ENCODE peak calls at places on chromosomes 16 and 17, in six cellular contexts. B is neural progenitor cell; M is uterus; Q is lower lobe of right lung; N is CD8-positive, alpha-beta T cell; T is tibial artery. Y is an unnamed sample. For H3K4me1, the result is how much of the 10 kb centered on the place peaks cover.

GRCh38 chr17:61217878-61218437 is 181.7 kb upstream of the TBX2 start:
- DNase-seq in B (no peak), M (no peak), Q (no peak), N (no peak), T (no peak), Y (no peak)

GRCh38 chr16:82187829-82188228 is 17.8 kb upstream of the MPHOSPH6 start:
- DNase-seq in B (no peak), M (no peak), Q (no peak), N (no peak), T (no peak), Y (no peak)

GRCh38 chr16:3070608-3071111 is 5.2 kb downstream of the IL32 start:
- DNase-seq in B (no peak), M (no peak), Q (no peak), N (no peak), T (no peak), Y (peak)

GRCh38 chr16:4373909-4374742 is 2.5 kb downstream of the VASN start:
- DNase-seq in B (peak), M (peak), Q (peak), N (no peak), T (peak), Y (peak)

GRCh38 chr16:24972608-24973220 is 42.5 kb downstream of the ARHGAP17 start:
- DNase-seq in B (no peak), M (no peak), Q (no peak), N (no peak), T (no peak), Y (no peak)

GRCh38 chr17:80348551-80349436 is 66.2 kb upstream of the ENDOV start:
- DNase-seq in B (no peak), M (no peak), Q (no peak), N (no peak), T (peak), Y (no peak)

GRCh38 chr16:31267332-31268032 is 7.7 kb downstream of the ITGAM start:
- DNase-seq in B (no peak), M (no peak), Q (no peak), N (no peak), T (no peak), Y (no peak)

GRCh38 chr16:12587646-12588277 is 215.9 kb downstream of the CPPED1 start:
- DNase-seq in B (no peak), M (no peak), Q (no peak), N (no peak), T (peak), Y (no peak)

GRCh38 chr17:45906237-45906636 is 11.9 kb downstream of the MAPT start:
- DNase-seq in B (no peak), M (no peak), Q (no peak), N (no peak), T (no peak), Y (no peak)

GRCh38 chr17:46737331-46737730 is 81.2 kb downstream of the WNT3 start:
- DNase-seq in B (no peak), M (no peak), Q (no peak), N (no peak), T (no peak), Y (no peak)

GRCh38 chr16:66949472-66949871 is 11.6 kb upstream of the CES3 start:
- DNase-seq in B (no peak), M (no peak), Q (no peak), N (no peak), T (no peak), Y (no peak)

GRCh38 chr17:7208754-7209460 is 10.7 kb downstream of the DLG4 start:
- DNase-seq in B (peak), M (no peak), Q (no peak), N (no peak), T (no peak), Y (no peak)

GRCh38 chr16:10964891-10965326 is 20.5 kb downstream of the CLEC16A start:
- DNase-seq in B (no peak), M (no peak), Q (no peak), N (no peak), T (no peak), Y (no peak)

GRCh38 chr16:31298958-31299357 is 39.2 kb downstream of the ITGAM start:
- DNase-seq in B (no peak), M (no peak), Q (no peak), N (no peak), T (no peak), Y (no peak)

GRCh38 chr17:66764559-66764958 is 70.4 kb upstream of the CACNG5 start:
- DNase-seq in B (no peak), M (no peak), Q (no peak), N (no peak), T (no peak), Y (no peak)

GRCh38 chr17:35545150-35545549 is 7.7 kb upstream of the SLFN12L start:
- DNase-seq in B (no peak), M (no peak), Q (no peak), N (no peak), T (no peak), Y (no peak)

GRCh38 chr16:8816967-8817662 is 19.5 kb downstream of the PMM2 start:
- DNase-seq in B (no peak), M (no peak), Q (no peak), N (no peak), T (no peak), Y (no peak)

GRCh38 chr17:16322636-16323035 is 30.6 kb downstream of the CENPV start:
- DNase-seq in B (no peak), M (no peak), Q (no peak), N (no peak), T (no peak), Y (no peak)

GRCh38 chr16:77835111-77835510 is 46.7 kb downstream of the VAT1L start:
- DNase-seq in B (no peak), M (no peak), Q (no peak), N (no peak), T (no peak), Y (no peak)

DNA sequence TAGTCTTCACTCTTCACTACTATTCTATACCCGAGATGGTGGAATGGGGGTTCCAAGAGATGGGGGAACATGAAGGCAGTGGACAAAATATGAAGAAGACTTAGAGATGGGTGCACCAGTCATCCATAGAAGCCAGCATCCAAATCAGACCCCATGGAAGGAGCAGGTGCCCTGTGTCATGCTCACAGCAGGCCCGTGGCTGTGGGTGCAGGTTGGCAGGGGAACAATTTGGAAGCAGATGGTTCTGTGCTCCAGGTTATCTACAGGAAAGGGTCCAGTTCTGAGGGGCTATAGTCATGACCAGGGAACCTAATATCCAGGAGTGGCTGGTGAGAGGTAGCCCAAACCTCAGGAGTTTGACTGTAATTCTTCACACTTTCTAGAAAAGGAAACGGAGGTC is 9.6 kb upstream of the LPCAT2 start:
- DNase-seq in B (no peak), M (no peak), Q (no peak), N (no peak), T (no peak), Y (no peak)
- H3K4me1 ChIP-seq in B (under half), M (under half), Q (half or more), N (under half), T (under half), Y (under half)

DNA sequence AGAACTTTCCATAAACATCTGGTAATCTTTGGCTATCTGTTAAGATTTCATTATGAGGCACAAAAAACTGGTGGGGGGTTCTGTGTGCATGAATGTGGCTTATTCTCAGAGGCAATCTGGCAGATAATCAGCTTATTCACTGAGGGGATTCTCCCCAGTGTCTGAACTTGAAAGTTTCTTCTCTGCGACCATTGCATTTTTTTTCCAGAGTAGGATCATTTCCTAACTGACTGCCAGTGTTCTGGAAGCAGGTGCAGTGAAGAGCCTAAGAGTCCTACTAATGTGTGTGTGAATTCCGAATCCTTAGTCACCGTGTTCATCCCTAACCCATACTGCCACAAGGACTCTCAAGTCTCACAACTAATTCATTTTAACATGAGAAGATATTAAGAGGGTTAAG is 64.9 kb upstream of the LRRC37A3 start:
- DNase-seq in B (no peak), M (no peak), Q (no peak), N (no peak), T (no peak), Y (no peak)
- TF ChIP-seq CTCF in B (no peak), M (no peak), Q (no peak), N (no peak), T (no peak), Y (no peak)

DNA sequence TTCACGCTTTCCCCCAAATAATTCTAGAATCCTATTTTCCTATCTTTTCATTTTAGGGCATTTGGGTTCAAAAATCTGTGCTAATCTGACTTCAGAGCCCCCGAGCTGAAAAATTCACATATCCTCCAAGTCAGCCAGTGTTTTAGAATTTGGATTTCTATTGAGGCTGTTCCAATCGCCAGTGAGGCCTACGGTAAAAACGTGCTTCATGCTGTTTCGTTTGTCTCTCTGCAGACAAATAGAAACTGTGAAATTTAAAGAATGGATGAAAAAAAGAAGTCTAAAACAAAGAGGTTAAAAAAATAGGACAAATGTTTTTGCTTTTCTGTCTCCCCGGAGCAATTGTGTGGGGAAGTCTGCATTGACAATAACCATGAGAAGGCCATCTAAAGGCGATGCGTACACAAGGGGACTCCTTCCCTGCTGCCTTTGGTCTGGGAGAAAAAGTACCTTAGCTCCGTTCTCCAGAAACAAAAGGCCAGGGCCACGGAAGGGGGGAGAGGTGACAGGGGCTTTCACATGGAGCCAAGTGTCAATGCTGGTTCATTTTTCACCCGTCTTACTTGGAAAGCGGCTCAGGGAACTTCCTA is 4.6 kb upstream of the ZFHX3 start:
- DNase-seq in B (peak), M (no peak), Q (no peak), N (no peak), T (peak), Y (no peak)
- H3K4me1 ChIP-seq in B (half or more), M (under half), Q (half or more), N (under half), T (half or more), Y (under half)

DNA sequence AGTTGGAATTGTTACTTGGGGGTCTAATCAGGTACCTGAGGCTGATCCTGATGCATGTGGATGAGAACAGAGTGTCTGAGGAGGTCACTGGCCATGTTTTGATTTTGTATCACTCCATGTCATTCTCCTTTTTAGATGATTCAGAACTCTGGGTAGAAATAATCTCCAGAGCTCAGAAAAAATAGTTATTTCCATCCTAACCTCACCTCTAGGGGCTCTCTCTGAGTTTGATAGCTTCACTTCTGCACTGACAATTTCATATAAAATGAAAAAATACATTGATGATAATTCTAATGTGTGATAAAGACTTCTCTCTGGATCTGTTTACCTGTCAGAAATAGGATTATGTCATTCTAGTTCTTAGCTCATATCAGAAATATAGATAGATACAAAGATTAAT is 6.2 kb upstream of the KRT12 start:
- DNase-seq in B (no peak), M (no peak), Q (no peak), N (no peak), T (no peak), Y (no peak)
- TF ChIP-seq CTCF in B (no peak), M (no peak), Q (no peak), N (no peak), T (no peak), Y (no peak)

GRCh38 chr17:38886643-38887010 is 16.8 kb downstream of the LASP1 start:
- DNase-seq in B (no peak), M (no peak), Q (no peak), N (no peak), T (no peak), Y (no peak)

GRCh38 chr17:38881600-38882191 is 11.8 kb downstream of the LASP1 start:
- DNase-seq in B (peak), M (peak), Q (peak), N (no peak), T (peak), Y (peak)

GRCh38 chr17:38885728-38886642 is 16.1 kb downstream of the LASP1 start:
- DNase-seq in B (peak), M (peak), Q (no peak), N (no peak), T (no peak), Y (no peak)

GRCh38 chr17:38885044-38885727 is 15.3 kb downstream of the LASP1 start:
- DNase-seq in B (peak), M (no peak), Q (no peak), N (no peak), T (no peak), Y (no peak)

DNA sequence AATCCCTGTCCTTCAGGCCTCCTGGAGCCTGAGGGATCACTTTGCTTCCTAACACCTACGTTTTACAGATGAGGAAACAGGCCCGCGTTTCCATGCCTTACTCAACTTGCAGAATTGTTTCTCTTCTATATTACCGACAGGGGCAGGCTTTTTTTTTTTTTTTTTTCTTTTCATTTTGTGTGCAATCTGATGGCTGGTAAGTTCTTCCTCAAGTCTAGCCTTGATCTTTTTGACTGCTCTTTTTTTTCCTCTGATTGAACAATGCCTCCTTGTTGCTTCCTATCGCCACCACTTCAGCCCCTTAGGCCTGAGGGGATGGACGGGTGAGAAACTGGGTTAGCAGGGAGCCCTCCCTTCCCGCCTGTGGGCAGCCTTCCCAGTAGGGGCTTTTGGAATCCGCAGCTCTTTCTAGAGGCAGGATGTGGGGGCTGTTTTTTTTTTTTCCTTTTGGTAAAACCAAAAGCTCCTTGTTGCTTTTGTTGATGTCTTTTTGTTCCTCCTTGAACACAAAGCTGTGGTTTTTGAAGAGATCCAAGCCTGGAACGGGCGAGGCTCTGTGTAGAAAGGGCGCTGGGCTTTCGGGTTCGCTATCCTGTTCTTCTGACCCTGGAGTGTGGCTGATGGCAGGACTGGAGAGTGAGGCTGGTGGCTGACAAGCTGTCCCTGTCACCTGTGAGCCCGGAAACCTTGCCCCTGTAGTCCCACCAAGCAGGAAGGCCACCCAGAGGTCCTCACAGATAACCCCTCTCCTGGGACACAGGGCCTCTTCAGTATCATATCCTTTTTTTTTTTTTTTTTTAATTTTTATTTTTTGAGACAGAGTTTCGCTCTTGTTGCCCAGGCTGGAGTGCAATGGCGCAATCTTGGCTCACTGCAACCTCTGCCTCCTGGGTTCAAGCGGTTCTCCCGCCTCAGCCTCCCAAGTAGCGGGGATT is 14.0 kb downstream of the LASP1 start:
- DNase-seq in B (peak), M (no peak), Q (no peak), N (no peak), T (no peak), Y (no peak)
- H3K4me1 ChIP-seq in B (half or more), M (under half), Q (half or more), N (half or more), T (half or more), Y (half or more)

GRCh38 chr17:42180922-42181850 is at the start of gene KCNH4:
- DNase-seq in B (peak), M (peak), Q (peak), N (peak), T (peak), Y (peak)
- TF ChIP-seq CTCF in B (peak), M (peak), Q (peak), N (peak), T (peak), Y (peak)

DNA sequence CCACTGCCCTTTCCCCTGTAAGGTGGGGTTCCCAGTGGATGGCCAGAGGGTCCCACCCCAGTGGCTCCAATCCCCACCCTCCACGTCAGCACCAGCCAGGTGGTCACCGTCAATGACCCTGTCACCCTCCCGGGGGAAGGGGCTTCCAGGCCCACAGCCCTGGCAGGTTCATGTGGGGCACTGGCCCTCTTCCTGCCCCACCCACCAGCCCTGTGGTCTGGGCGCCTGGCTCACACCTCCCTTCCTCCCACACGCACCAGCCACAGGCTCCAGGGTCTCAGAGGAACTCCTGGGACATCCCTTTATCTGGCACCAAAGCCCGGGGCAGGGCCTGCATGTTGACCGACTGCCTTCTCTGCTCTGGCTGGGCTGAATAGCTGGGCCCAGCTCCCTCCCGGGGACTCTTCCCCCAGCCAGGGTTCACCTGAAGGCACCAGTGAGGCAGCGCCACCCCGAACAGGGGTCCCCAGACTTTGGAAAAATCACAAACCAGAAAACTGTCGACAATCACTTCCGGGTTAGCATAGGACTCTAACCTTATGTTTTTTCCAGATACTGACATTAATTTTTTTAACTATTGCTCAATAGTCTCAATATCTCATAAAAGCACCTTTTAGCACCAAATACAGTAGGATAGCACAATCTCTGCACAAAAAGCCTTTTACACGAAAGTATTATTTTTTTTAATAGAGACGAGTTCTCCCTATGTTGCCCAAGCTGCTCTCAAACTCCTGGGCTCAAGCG is 21.9 kb upstream of the ZC3H18 start:
- DNase-seq in B (no peak), M (no peak), Q (no peak), N (no peak), T (no peak), Y (no peak)
- H3K4me1 ChIP-seq in B (under half), M (under half), Q (under half), N (under half), T (under half), Y (under half)

DNA sequence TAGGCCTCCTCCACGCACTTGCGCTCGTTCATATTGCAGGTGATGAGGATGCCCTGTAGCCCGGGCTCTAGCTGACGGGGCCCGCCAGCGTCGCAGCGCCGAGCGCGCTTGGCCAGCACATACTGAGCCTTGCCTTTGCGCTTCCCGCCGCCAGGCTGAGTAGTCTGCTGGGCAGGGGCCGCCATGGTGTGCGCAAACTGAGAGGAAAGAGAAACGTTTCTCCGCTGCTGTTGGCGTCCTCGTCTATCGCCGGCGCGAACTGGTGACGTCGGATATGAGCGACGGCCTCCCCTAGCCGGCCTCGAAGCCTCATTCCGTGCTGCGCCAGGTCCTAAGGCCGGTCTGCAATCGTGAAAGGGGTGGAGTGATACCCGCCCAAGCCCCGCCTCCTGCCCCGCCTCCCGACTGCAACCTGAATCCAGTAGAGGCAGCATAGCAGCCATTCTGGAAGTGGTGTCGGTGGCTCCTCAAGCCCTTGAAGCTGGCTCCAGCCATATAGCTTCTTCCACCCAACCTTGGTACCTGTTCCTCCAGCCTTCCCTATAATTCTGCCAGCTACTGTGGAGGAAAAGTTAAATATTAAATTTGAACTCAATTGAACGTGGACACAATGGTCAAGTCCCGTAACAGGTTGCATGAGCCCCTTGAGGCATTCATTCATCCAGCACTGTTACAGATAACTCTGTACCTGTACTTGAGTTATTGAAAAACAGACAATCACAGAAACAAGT is at the start of gene THUMPD1:
- DNase-seq in B (peak), M (peak), Q (peak), N (peak), T (peak), Y (peak)
- TF ChIP-seq CTCF in B (peak), M (peak), Q (peak), N (peak), T (no peak), Y (no peak)

Y was measured in kidney.